ENCODE peak calls at places on chromosomes 4 and X, in eight cellular contexts. W is omental fat pad; P is activated CD4-positive, alpha-beta T cell treated with anti-CD3 and anti-CD28 coated beads, Interleukin-2, amount 50 U/mL, for 24 hours; F is iPS DF 6.9; G is EH; Y is left lung; B is activated T-helper 1 cell treated with anti-CD3 and anti-CD28 coated beads, Interleukin-2, amount 50 U/mL, for 16 hours; U is A549. X is an unnamed sample.

GRCh38 chr4:73419106-73420038 is 15.3 kb downstream of the ALB start:
- DNase-seq in W (no peak), P (no peak), F (no peak), G (no peak), Y (no peak), B (no peak), U (no peak), X (no peak)

GRCh38 chrX:153926594-153926862 is 464 bp upstream of the ARHGAP4 start:
- DNase-seq in W (no peak), P (no peak), F (no peak), G (no peak), Y (no peak), B (no peak), U (no peak), X (no peak)

GRCh38 chrX:48818866-48819265 is 7.4 kb upstream of the ERAS start:
- DNase-seq in W (no peak), P (no peak), F (no peak), G (no peak), Y (no peak), B (no peak), U (no peak), X (no peak)

GRCh38 chr4:124753941-124754581 is 41.5 kb upstream of the ANKRD50 start:
- DNase-seq in W (no peak), P (no peak), F (no peak), G (no peak), Y (peak; percentile 72), B (no peak), U (peak; percentile 19), X (no peak)

GRCh38 chrX:129755779-129756650 is 17.2 kb downstream of the XPNPEP2 start:
- DNase-seq in W (no peak), P (no peak), F (no peak), G (no peak), Y (no peak), B (no peak), U (no peak), X (no peak)

GRCh38 chr4:55038176-55038890 is 87.1 kb downstream of the KDR start:
- DNase-seq in W (no peak), P (no peak), F (no peak), G (peak; percentile 4), Y (no peak), B (no peak), U (no peak), X (no peak)

GRCh38 chrX:38110231-38110630 is 103.9 kb downstream of the SYTL5 start:
- DNase-seq in W (no peak), P (no peak), F (no peak), G (no peak), Y (no peak), B (no peak), U (no peak), X (no peak)

GRCh38 chr4:15677507-15677988 is 4.1 kb upstream of the FAM200B start:
- DNase-seq in W (no peak), P (no peak), F (no peak), G (peak; percentile 52), Y (no peak), B (no peak), U (peak; percentile 89), X (no peak)

GRCh38 chr4:138978600-138978999 is 37.0 kb upstream of the NOCT start:
- DNase-seq in W (no peak), P (no peak), F (no peak), G (peak; percentile 10), Y (no peak), B (no peak), U (no peak), X (no peak)

GRCh38 chr4:153205028-153205648 is 895 bp downstream of the TRIM2 start:
- DNase-seq in W (no peak), P (no peak), F (no peak), G (peak; percentile 22), Y (no peak), B (no peak), U (no peak), X (no peak)

GRCh38 chr4:70868778-70869177 is 29.1 kb upstream of the GRSF1 start:
- DNase-seq in W (no peak), P (no peak), F (peak; percentile 37), G (no peak), Y (no peak), B (no peak), U (no peak), X (no peak)

GRCh38 chr4:101885574-101885973 is 95.0 kb downstream of the BANK1 start:
- DNase-seq in W (no peak), P (no peak), F (no peak), G (no peak), Y (no peak), B (no peak), U (peak; percentile 74), X (no peak)

GRCh38 chr4:159319027-159319426 is 216.1 kb downstream of the RAPGEF2 start:
- DNase-seq in W (no peak), P (no peak), F (no peak), G (no peak), Y (no peak), B (no peak), U (no peak), X (no peak)

GRCh38 chr4:151359576-151359975 is 34.2 kb upstream of the SH3D19 start:
- DNase-seq in W (no peak), P (no peak), F (no peak), G (peak; percentile 19), Y (no peak), B (no peak), U (no peak), X (no peak)

GRCh38 chr4:13627185-13627605 is 330 bp downstream of the BOD1L1 start:
- DNase-seq in W (no peak), P (no peak), F (no peak), G (peak; percentile 20), Y (peak; percentile 48), B (peak; percentile 6), U (no peak), X (no peak)